ENCODE peak calls at places on chromosomes 7 and 10, in eight cellular contexts. Z is heart left ventricle; V is OCI-LY7; G is gastrocnemius medialis; X is cardiac muscle cell; E is brain microvascular endothelial cell; K is astrocyte; Y is naive thymus-derived CD4-positive, alpha-beta T cell. F is an unnamed sample.

GRCh38 chr10:86363184-86363832 is 3.3 kb downstream of the GRID1 start:
- DNase-seq in Z (peak), Y (no peak), K (no peak), G (peak), V (no peak), X (peak), E (no peak), F (no peak)

GRCh38 chr7:33190688-33191304 is 61.4 kb downstream of the BBS9 start:
- DNase-seq in Z (no peak), Y (no peak), X (no peak), E (no peak), K (no peak), G (no peak), V (no peak), F (no peak)

GRCh38 chr7:143288836-143289235 is 685 bp downstream of the CASP2 start:
- DNase-seq in K (peak), E (peak), G (no peak), Z (no peak), V (peak), Y (no peak), X (no peak), F (no peak)

GRCh38 chr10:344582-345200 is 209.4 kb downstream of the ZMYND11 start:
- DNase-seq in Y (no peak), Z (no peak), K (no peak), X (no peak), G (no peak), V (no peak), E (no peak), F (no peak)

GRCh38 chr10:58153751-58154150 is 113.9 kb downstream of the IPMK start:
- DNase-seq in Y (no peak), X (peak), K (peak), G (no peak), Z (no peak), V (no peak), E (no peak), F (no peak)

GRCh38 chr10:88851706-88852105 is at the start of gene ANKRD22:
- DNase-seq in Y (no peak), V (no peak), X (peak), G (no peak), K (peak), E (peak), Z (no peak), F (no peak)

GRCh38 chr7:129914536-129915272 is 38.1 kb downstream of the UBE2H start:
- DNase-seq in V (no peak), Z (no peak), K (peak), E (no peak), Y (no peak), G (no peak), X (peak), F (no peak)

GRCh38 chr7:115475206-115475605 is 553.3 kb downstream of the MDFIC start:
- DNase-seq in G (no peak), X (no peak), E (no peak), V (no peak), Y (no peak), Z (no peak), K (no peak), F (no peak)

GRCh38 chr7:18212788-18213187 is 185.1 kb upstream of the PRPS1L1 start:
- DNase-seq in G (no peak), X (peak), Z (peak), Y (no peak), V (no peak), E (no peak), K (peak), F (peak)

GRCh38 chr7:111329367-111330234 is 232.7 kb downstream of the IMMP2L start:
- DNase-seq in Z (no peak), G (no peak), Y (no peak), V (no peak), K (no peak), E (no peak), X (peak), F (no peak)

GRCh38 chr7:194996-195829 is 2.8 kb downstream of the FAM20C start:
- DNase-seq in Z (no peak), Y (no peak), X (peak), G (no peak), E (no peak), K (peak), V (no peak), F (no peak)

GRCh38 chr7:14341200-14341599 is 351.7 kb upstream of the ETV1 start:
- DNase-seq in K (no peak), E (no peak), Y (no peak), V (no peak), G (no peak), Z (no peak), X (no peak), F (no peak)

GRCh38 chr7:921071-921461 is 33.4 kb downstream of the ADAP1 start:
- DNase-seq in K (no peak), V (no peak), Z (no peak), X (no peak), G (no peak), E (no peak), Y (no peak), F (peak)

GRCh38 chr7:93374345-93374940 is 142.3 kb downstream of the VPS50 start:
- DNase-seq in K (peak), X (peak), G (no peak), V (peak), Y (no peak), E (peak), Z (no peak), F (no peak)

GRCh38 chr10:69317175-69318086 is 39.1 kb downstream of the HK1 start:
- DNase-seq in K (no peak), G (no peak), V (peak), X (no peak), Z (no peak), Y (no peak), E (no peak), F (no peak)

GRCh38 chr10:21989453-21990154 is 13.9 kb downstream of the DNAJC1 start:
- DNase-seq in E (peak), Y (peak), K (peak), X (peak), Z (peak), G (no peak), V (peak), F (peak)

GRCh38 chr10:115483294-115483693 is 390.1 kb downstream of the ATRNL1 start:
- DNase-seq in K (no peak), Y (no peak), X (no peak), Z (no peak), V (no peak), E (no peak), G (no peak), F (no peak)

GRCh38 chr7:5393328-5393727 is 30.3 kb downstream of the TNRC18 start:
- DNase-seq in X (no peak), V (no peak), Y (no peak), K (no peak), G (no peak), Z (no peak), E (no peak), F (no peak)

GRCh38 chr10:28721318-28721717 is 44.0 kb downstream of the BAMBI start:
- DNase-seq in V (no peak), K (no peak), G (no peak), X (no peak), Y (no peak), E (no peak), Z (no peak), F (no peak)

GRCh38 chr7:68789597-68789996 is 808.7 kb upstream of the AUTS2 start:
- DNase-seq in G (no peak), X (no peak), Z (no peak), K (no peak), E (no peak), V (no peak), Y (no peak), F (no peak)

GRCh38 chr10:70124918-70125317 is 7.7 kb downstream of the AIFM2 start:
- DNase-seq in E (no peak), X (no peak), Y (no peak), Z (no peak), G (no peak), V (no peak), K (no peak), F (no peak)

GRCh38 chr10:128465697-128466096 is 339.5 kb upstream of the MKI67 start:
- DNase-seq in E (no peak), K (no peak), V (no peak), G (no peak), Y (no peak), Z (no peak), X (no peak), F (no peak)

GRCh38 chr7:111239437-111239836 is 148.5 kb downstream of the LRRN3 start:
- DNase-seq in Y (no peak), X (no peak), Z (no peak), E (no peak), G (no peak), V (no peak), K (peak), F (no peak)

GRCh38 chr7:90666186-90666585 is 70.1 kb downstream of the CDK14 start:
- DNase-seq in V (no peak), Z (no peak), K (no peak), E (no peak), X (peak), G (no peak), Y (no peak), F (peak)

GRCh38 chr10:102017295-102017694 is 38.7 kb downstream of the ARMH3 start:
- DNase-seq in K (no peak), V (no peak), Z (no peak), X (no peak), E (no peak), G (no peak), Y (no peak), F (no peak)

GRCh38 chr7:107920048-107920772 is 29.2 kb downstream of the DLD start:
- DNase-seq in X (peak), K (no peak), Z (no peak), G (no peak), E (no peak), Y (no peak), V (no peak), F (no peak)

GRCh38 chr10:2761311-2761710 is 306.0 kb upstream of the PFKP start:
- DNase-seq in E (no peak), V (no peak), G (no peak), X (no peak), Z (no peak), K (no peak), Y (no peak), F (peak)

GRCh38 chr7:2959828-2960599 is 83.7 kb downstream of the CARD11 start:
- DNase-seq in G (no peak), V (no peak), K (no peak), Y (no peak), Z (no peak), X (no peak), E (no peak), F (no peak)

GRCh38 chr10:6200588-6201510 is 1.9 kb upstream of the PFKFB3 start:
- DNase-seq in K (no peak), X (no peak), G (peak), Z (peak), V (peak), E (no peak), Y (peak), F (peak)

DNA sequence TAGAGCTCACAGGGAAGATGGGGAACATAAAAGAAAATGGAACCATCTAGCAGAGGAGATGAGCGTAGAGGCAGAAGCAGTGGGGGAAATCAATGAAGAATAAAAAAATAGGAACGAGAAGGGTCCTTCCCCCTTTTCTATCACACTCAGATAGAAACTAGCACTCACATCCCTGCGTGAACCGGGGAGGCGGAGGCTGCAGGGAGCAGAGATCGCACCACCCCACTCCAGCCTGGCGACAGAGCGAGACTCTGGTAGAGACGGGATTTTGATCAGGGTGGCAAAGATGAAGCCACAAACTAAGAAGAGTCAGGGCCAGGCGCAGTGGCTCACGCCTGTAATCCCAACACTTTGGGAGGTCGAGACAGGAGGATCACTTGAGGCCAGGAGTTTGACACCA is 64.7 kb upstream of the ECHDC3 start:
- DNase-seq in V (no peak), K (no peak), Z (no peak), E (no peak), G (no peak), X (no peak), Y (no peak), F (no peak)
- H3K4me3 ChIP-seq in V (peak), K (no peak), Z (no peak), E (no peak), G (no peak), X (no peak), Y (no peak), F (no peak)

GRCh38 chr7:151716339-151716722 is 160.6 kb downstream of the PRKAG2 start:
- DNase-seq in Z (no peak), V (no peak), K (no peak), Y (no peak), G (no peak), E (no peak), X (no peak), F (no peak)
- H3K27ac ChIP-seq in Z (peak), V (no peak), K (no peak), Y (no peak), G (no peak), E (no peak), X (no peak), F (no peak)

DNA sequence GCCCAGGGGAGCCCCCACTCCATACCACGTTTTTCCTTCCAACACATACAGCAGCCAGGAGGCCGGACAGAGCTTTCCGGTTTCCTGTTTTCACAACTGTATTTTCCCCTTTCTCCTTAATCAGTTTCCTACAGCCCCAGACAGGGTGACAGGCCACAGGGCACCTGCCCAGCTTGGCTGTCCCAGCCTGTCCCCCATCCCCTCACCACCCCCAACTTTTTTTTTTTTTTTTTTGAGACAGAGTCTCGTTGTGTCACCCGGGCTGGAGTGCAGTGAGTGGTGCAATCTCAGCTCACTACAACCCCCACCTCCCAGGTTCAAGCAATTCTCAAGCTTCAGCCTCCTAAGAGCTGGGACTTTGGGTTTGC is 10.3 kb upstream of the HSPB1 start:
- DNase-seq in Z (no peak), V (no peak), X (no peak), G (peak), Y (no peak), E (peak), K (no peak), F (no peak)
- H3K4me3 ChIP-seq in Z (peak), V (peak), X (no peak), G (peak), Y (no peak), E (peak), K (no peak), F (peak)

DNA sequence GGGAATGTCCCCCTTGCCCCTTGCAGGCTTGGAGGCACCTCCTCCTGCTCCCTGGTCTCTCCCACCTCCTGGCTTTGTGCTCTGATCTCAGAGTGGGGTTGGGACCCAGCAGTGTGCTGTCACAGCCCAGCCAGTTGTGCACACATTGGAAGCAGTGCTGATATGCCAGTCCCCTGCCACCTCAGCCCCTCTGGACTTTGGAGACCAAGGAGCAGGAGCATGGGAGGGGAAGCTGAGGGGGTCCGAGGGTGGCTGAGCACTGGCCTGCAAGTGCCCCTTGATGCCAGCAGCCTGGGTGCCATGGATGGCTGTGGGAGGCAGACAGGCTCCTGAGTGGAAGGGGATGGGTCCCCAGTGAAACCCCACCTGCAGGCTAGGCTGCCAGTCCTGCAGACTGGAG is 235.4 kb downstream of the ZNF716 start:
- DNase-seq in Y (no peak), K (no peak), E (no peak), V (no peak), Z (no peak), X (no peak), G (no peak), F (no peak)
- H3K27ac ChIP-seq in Y (no peak), K (no peak), E (no peak), V (no peak), Z (no peak), X (no peak), G (no peak), F (no peak)

GRCh38 chr7:98647326-98647725 is 30.2 kb downstream of the NPTX2 start:
- DNase-seq in X (no peak), K (no peak), E (no peak), G (no peak), Y (no peak), V (no peak), Z (no peak), F (no peak)

GRCh38 chr7:98653601-98654310 is 36.7 kb downstream of the NPTX2 start:
- DNase-seq in X (no peak), G (no peak), Y (no peak), E (no peak), V (no peak), K (no peak), Z (no peak), F (no peak)

GRCh38 chr7:98654524-98655272 is 37.6 kb downstream of the NPTX2 start:
- DNase-seq in K (no peak), E (no peak), Z (no peak), V (no peak), Y (no peak), G (no peak), X (no peak), F (no peak)

GRCh38 chr7:98655611-98656010 is 38.5 kb downstream of the NPTX2 start:
- DNase-seq in V (no peak), Y (no peak), X (no peak), K (no peak), G (no peak), Z (no peak), E (no peak), F (no peak)

DNA sequence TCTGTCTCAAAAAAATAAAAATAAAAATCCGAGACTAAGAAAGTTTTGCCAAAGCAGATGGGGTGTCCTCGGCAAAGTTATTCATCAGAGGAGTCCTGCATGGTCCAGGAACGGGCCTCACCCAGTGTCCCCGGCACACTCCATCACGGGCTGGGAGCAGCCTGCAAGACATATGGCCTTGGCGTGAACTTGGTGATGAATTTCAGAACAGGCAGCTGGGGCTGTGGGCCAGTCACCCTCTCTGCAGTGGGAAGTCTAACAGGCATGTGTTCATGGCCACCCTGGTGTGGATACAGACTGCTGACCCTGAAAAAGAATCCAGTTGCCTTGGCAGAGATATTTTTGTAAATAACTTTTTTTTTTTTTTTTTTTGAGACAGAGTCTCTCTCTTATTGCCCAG is 34.7 kb downstream of the NPTX2 start:
- DNase-seq in X (no peak), V (no peak), K (no peak), Z (no peak), Y (no peak), E (no peak), G (no peak), F (no peak)
- H3K4me3 ChIP-seq in X (no peak), V (no peak), K (no peak), Z (no peak), Y (no peak), E (no peak), G (no peak), F (no peak)

GRCh38 chr7:74501298-74501697 is 47.6 kb downstream of the GTF2IRD1 start:
- DNase-seq in Y (no peak), G (peak), K (peak), X (no peak), V (no peak), E (no peak), Z (peak), F (no peak)
- H3K27ac ChIP-seq in Y (no peak), G (peak), K (no peak), X (no peak), V (no peak), E (no peak), Z (peak), F (no peak)

GRCh38 chr7:66739477-66739876 is 1.1 kb upstream of the RABGEF1 start:
- DNase-seq in Y (no peak), K (no peak), X (peak), G (no peak), Z (no peak), E (no peak), V (no peak), F (no peak)

GRCh38 chr7:66740302-66740979 is at the start of gene RABGEF1:
- DNase-seq in E (peak), G (peak), Y (peak), V (peak), X (peak), Z (peak), K (peak), F (peak)

GRCh38 chr7:66737667-66738066 is 2.9 kb upstream of the RABGEF1 start:
- DNase-seq in K (no peak), Y (no peak), V (peak), G (no peak), X (no peak), Z (no peak), E (no peak), F (no peak)

GRCh38 chr7:66739953-66740301 is 606 bp upstream of the RABGEF1 start:
- DNase-seq in G (no peak), Y (no peak), X (peak), E (no peak), V (peak), K (no peak), Z (no peak), F (no peak)

GRCh38 chr7:66741706-66742053 is 1.1 kb downstream of the RABGEF1 start:
- DNase-seq in E (peak), Y (no peak), X (peak), K (peak), G (no peak), V (no peak), Z (no peak), F (peak)
- H3K4me3 ChIP-seq in E (peak), Y (peak), X (peak), K (peak), G (peak), V (peak), Z (peak), F (peak)

DNA sequence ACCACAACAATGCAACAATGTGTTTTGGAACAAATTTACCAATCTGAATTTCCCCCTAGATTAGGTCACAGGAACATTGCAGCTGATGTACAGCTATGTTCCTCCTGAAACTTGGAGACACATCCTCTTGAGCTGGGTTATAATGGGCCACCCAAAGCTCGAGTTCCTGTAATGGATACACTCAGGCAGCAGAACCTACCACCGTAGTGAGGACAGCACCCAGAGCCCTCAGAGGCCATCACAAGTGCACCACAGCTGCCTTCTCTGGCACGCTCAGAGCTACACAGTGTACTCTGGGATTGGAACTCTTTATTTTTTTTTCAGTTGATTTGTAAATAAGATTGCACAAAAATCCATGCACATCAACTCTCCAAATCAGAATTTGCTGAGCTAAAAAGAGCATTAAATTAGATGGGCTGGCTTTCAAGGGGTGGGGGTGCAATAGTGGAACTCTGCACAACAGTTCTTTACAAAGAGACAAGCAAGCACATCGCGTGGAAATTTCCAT is 56.7 kb downstream of the EGFR start:
- DNase-seq in Y (no peak), Z (no peak), V (no peak), K (no peak), X (no peak), G (peak), E (no peak), F (peak)
- H3K27ac ChIP-seq in Y (no peak), Z (peak), V (no peak), K (peak), X (no peak), G (peak), E (peak), F (peak)

GRCh38 chr7:28347462-28347861 is 64.9 kb upstream of the CREB5 start:
- DNase-seq in Y (no peak), X (peak), Z (no peak), G (no peak), V (no peak), E (no peak), K (no peak), F (no peak)
- H3K4me3 ChIP-seq in Y (no peak), X (no peak), Z (no peak), G (no peak), V (no peak), E (no peak), K (no peak), F (no peak)